ENCODE peak calls at places on chromosomes 7 and 10, in five cellular contexts. Q, B, L, M and F are unnamed samples.

GRCh38 chr10:6115824-6116350 is 27.1 kb downstream of the RBM17 start:
- DNase-seq in Q (no peak), L (no peak), M (no peak), B (no peak), F (no peak)

GRCh38 chr10:103800789-103801540 is 54.4 kb downstream of the SH3PXD2A start:
- DNase-seq in B (peak; percentile 35), M (peak; percentile 24), Q (no peak), L (peak; percentile 68), F (no peak)

GRCh38 chr10:32511599-32511998 is 65.7 kb downstream of the CCDC7 start:
- DNase-seq in M (no peak), B (no peak), L (no peak), Q (no peak), F (no peak)

GRCh38 chr10:29326886-29327789 is 38.3 kb downstream of the LYZL1 start:
- DNase-seq in L (peak; percentile 94), B (no peak), M (no peak), Q (no peak), F (no peak)

GRCh38 chr10:80484243-80484642 is 30.1 kb downstream of the TSPAN14 start:
- DNase-seq in Q (no peak), B (no peak), M (no peak), L (no peak), F (no peak)

GRCh38 chr7:10677211-10677610 is 296.5 kb upstream of the PHF14 start:
- DNase-seq in B (no peak), Q (no peak), M (no peak), L (no peak), F (no peak)

GRCh38 chr10:26445411-26446031 is 7.4 kb downstream of the APBB1IP start:
- DNase-seq in M (no peak), L (no peak), Q (no peak), B (no peak), F (no peak)

GRCh38 chr7:75727881-75728592 is 10.7 kb downstream of the HIP1 start:
- DNase-seq in B (no peak), Q (no peak), L (peak; percentile 91), M (no peak), F (no peak)

GRCh38 chr7:19296617-19297016 is 151.4 kb upstream of the FERD3L start:
- DNase-seq in L (no peak), B (no peak), Q (no peak), M (no peak), F (no peak)

GRCh38 chr7:23759556-23760391 is 49.8 kb downstream of the STK31 start:
- DNase-seq in Q (no peak), L (no peak), B (no peak), M (no peak), F (no peak)

DNA sequence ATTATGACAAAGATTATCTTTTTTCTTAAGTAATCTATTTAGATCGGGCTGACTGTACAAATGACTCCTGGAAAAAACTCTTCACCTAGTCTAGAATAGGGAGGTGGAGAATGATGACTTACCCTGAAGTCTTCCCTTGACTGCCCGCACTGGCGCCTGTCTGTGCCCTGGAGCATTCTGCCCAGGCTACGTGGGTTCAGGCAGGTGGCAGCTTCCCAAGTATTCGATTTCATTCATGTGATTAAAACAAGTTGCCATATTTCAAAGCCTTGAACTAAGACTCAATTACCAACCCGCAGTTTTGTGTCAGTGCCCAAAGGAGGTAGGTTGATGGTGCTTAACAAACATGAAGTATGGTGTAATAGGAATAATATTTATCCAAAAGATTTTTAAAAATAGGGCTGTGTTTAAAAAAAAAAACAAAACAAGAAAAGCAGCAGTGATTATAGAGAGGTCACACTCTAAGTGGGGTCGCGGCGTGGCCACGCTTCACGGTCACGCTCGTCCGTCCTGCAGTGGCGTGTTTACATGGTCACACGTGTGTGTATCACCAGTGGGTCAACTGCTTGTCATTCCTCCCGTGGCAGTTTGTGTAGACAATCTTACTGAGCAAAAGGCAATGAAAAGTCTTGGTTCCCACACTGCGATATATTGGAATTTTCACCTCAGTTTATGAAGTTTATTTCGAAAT is 10.8 kb downstream of the INSIG1 start:
- DNase-seq in L (no peak), Q (no peak), M (no peak), B (no peak), F (no peak)
- TF ChIP-seq POLR2A in L (no peak), Q (no peak), M (peak; percentile 64), B (peak; percentile 6), F (no peak)

GRCh38 chr7:85030893-85031292 is 156.0 kb downstream of the SEMA3D start:
- DNase-seq in M (no peak), L (peak; percentile 5), Q (no peak), B (no peak), F (no peak)
- TF ChIP-seq TAF1 in M (no peak), L (no peak), Q (no peak), B (no peak), F (no peak)

GRCh38 chr10:59708816-59709471 is 706 bp downstream of the SLC16A9 start:
- DNase-seq in L (no peak), Q (no peak), M (no peak), B (peak; percentile 42), F (peak; percentile 34)

GRCh38 chr10:59709472-59710125 is at the start of gene SLC16A9:
- DNase-seq in L (peak; percentile 12), M (peak; percentile 8), B (peak; percentile 71), Q (peak; percentile 41), F (peak; percentile 69)

GRCh38 chr10:59711871-59712491 is 2.3 kb upstream of the SLC16A9 start:
- DNase-seq in L (no peak), M (no peak), Q (no peak), B (no peak), F (no peak)

GRCh38 chr10:59718246-59718645 is 8.6 kb upstream of the SLC16A9 start:
- DNase-seq in Q (no peak), M (no peak), L (no peak), B (no peak), F (no peak)

GRCh38 chr10:59713196-59713821 is 3.7 kb upstream of the SLC16A9 start:
- DNase-seq in Q (no peak), B (no peak), L (no peak), M (no peak), F (no peak)
- TF ChIP-seq POLR2AphosphoS5 in Q (no peak), B (no peak), L (no peak), M (no peak), F (no peak)

DNA sequence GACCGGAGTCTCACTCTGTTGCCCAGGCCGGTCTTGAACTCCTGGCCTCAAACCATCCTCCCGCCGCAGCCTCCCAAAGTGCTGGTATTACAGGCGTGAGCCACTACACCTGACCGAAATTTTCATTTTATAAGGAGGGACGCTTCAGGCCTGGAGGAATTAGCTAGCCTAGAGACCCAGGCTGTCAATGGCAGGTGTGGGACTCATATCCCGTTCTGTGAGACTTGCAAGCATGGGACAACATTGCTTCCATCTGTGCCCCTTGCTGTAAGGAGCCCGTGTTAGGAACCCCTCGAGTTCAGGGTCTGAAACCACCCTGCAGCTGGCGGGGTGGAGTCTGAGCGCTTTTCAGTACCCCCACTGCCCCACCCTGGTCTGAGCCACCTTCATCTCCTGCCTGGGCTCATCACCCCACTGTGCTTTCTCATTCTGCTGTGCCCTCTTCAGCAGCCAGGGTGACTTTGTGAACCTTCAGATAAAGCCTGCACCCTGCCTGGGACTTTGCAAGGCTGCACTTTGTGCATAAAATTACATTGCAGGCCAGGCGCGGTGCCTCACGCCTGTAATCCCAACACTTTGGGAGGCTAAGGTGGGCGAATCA is 1.3 kb upstream of the DAGLB start:
- DNase-seq in Q (no peak), B (no peak), M (no peak), L (peak; percentile 43), F (no peak)
- TF ChIP-seq POLR2A in Q (no peak), B (no peak), M (no peak), L (no peak), F (no peak)

DNA sequence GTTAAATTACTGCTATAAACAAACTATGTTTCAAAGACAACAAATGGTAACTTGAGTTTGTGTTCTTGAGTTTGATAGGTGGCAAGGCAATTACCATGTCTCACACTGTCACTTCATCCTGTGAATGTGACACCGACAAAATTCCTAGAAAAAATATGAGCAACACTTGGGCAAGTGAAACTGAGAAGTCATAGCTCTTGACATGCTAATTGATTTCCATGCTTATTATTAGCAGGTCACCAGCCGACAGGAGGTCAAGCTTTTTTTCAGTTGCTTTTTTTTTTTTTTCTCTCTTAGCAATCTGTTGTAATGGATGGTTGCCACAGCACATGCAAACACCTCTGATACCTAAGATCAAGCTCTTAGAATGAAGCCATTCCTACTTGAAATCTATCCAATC is 206.0 kb upstream of the SLC26A5 start:
- DNase-seq in M (no peak), Q (no peak), B (no peak), L (no peak), F (no peak)
- TF ChIP-seq TAF1 in M (no peak), Q (no peak), B (no peak), L (no peak), F (no peak)

GRCh38 chr10:128052696-128053095 is 73.5 kb downstream of the MKI67 start:
- DNase-seq in L (no peak), B (no peak), Q (no peak), M (no peak), F (no peak)

GRCh38 chr10:128056303-128057050 is 69.7 kb downstream of the MKI67 start:
- DNase-seq in L (no peak), M (no peak), Q (no peak), B (no peak), F (no peak)

GRCh38 chr10:128055061-128055868 is 71.0 kb downstream of the MKI67 start:
- DNase-seq in L (no peak), B (no peak), M (no peak), Q (no peak), F (no peak)

GRCh38 chr10:128053356-128053755 is 72.9 kb downstream of the MKI67 start:
- DNase-seq in Q (no peak), M (no peak), L (no peak), B (no peak), F (no peak)

DNA sequence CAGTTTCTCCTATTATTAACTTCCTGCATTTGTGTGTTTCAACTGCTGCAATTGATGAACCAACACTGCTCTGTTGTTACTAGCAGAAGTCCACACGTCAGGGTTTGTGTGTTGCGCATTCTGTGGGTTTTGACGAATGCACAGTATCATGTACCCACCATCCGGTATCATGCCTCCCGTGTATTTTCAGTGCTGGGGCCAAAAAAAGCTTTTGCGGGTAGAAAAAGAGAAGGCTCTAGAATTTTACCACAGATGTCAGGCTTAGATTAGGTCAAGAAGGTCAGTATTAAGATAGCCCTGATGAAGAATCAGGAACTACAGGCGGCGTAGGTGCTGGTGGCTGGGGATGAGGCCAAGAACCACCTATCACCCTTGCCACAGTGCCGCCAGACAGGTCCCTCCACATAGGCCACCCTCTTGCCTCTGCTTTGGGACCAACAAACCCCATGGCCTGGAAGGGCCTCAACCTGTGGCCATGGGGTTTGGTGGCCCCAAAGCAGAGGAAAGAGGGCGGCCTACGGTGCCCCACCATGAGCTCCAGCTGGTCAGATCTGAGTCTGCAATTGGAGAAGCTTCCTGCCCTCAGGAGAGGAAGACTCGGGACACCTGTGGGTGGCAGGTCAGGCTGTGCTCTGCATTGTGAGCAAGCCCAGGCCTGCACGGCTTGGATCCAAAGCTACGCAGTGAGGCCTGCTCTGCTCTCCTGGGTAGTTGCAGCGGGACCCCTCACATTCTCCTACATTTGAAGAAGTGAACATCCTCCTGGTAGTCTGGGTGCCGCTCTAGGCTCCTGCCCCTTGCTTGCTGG is 71.9 kb downstream of the MKI67 start:
- DNase-seq in Q (no peak), L (no peak), M (no peak), B (no peak), F (no peak)
- TF ChIP-seq POLR2AphosphoS5 in Q (no peak), L (no peak), M (no peak), B (no peak), F (no peak)

DNA sequence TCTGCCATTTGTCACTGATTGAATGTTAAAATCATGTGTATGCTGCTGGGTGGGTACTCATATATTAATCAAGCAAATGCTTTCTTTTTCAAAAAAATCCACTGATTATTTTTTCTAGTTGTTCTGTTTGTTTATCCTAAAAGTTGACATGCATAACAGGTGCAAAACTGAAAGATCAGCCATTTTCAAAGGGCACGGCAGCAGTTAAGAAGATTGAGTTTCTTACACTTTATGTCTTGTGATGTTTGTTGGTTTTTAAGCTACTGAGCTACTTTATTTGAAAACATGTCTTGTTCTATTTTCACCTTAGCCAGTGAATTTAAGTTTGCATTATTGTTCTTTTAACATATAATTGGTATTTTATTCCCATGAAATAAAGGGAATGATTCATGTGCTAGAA is 45.8 kb downstream of the PPP1R3A start:
- DNase-seq in M (no peak), L (no peak), Q (no peak), B (no peak), F (no peak)
- TF ChIP-seq POLR2A in M (no peak), L (no peak), Q (no peak), B (no peak), F (no peak)